ENCODE peak calls at places on chromosomes 6 and 20, in ten cellular contexts. P is neural progenitor cell; T is SJCRH30; Q is psoas muscle; R is hepatocyte; X is adrenal gland; U is fibroblast of lung; Z is iPS DF 6.9; N is colonic mucosa; V is naive thymus-derived CD4-positive, alpha-beta T cell. O is an unnamed sample.

GRCh38 chr20:4135385-4136077 is 120.2 kb upstream of the RNF24 start:
- DNase-seq in P (no peak), T (peak; percentile 51), Q (no peak), R (peak; percentile 91), X (peak; percentile 75), U (peak; percentile 99), Z (no peak), N (peak; percentile 54), V (no peak), O (peak; percentile 97)

GRCh38 chr20:4898845-4899244 is 102.5 kb downstream of the SLC23A2 start:
- DNase-seq in P (no peak), T (no peak), Q (no peak), R (no peak), X (no peak), U (no peak), Z (no peak), N (peak; percentile 29), V (no peak), O (no peak)

GRCh38 chr6:111725446-111726112 is 119.9 kb upstream of the TRAF3IP2 start:
- DNase-seq in P (no peak), T (no peak), Q (no peak), R (no peak), X (no peak), U (peak; percentile 43), Z (no peak), N (no peak), V (no peak), O (no peak)

GRCh38 chr6:77089776-77090175 is 373.5 kb downstream of the HTR1B start:
- DNase-seq in P (no peak), T (no peak), Q (no peak), R (no peak), X (no peak), U (no peak), Z (no peak), N (no peak), V (no peak), O (no peak)

GRCh38 chr20:8322654-8323053 is 190.6 kb downstream of the PLCB1 start:
- DNase-seq in P (no peak), T (no peak), Q (no peak), R (no peak), X (no peak), U (no peak), Z (no peak), N (no peak), V (no peak), O (no peak)

GRCh38 chr6:82129814-82130213 is 117.7 kb downstream of the IBTK start:
- DNase-seq in P (no peak), T (no peak), Q (no peak), R (no peak), X (no peak), U (no peak), Z (no peak), N (no peak), V (no peak), O (no peak)

GRCh38 chr6:71967436-71967835 is 81.1 kb downstream of the RIMS1 start:
- DNase-seq in P (no peak), T (no peak), Q (no peak), R (no peak), X (no peak), U (peak; percentile 72), Z (no peak), N (no peak), V (no peak), O (no peak)

GRCh38 chr6:5366941-5367340 is 105.6 kb downstream of the FARS2 start:
- DNase-seq in P (no peak), T (no peak), Q (no peak), R (no peak), X (no peak), U (no peak), Z (no peak), N (no peak), V (no peak), O (no peak)

GRCh38 chr20:17557675-17558006 is 12.2 kb upstream of the DSTN start:
- DNase-seq in P (no peak), T (peak; percentile 23), Q (no peak), R (peak; percentile 75), X (no peak), U (peak; percentile 92), Z (no peak), N (peak; percentile 44), V (no peak), O (no peak)

GRCh38 chr6:149449831-149450678 is 34.8 kb downstream of the ZC3H12D start:
- DNase-seq in P (no peak), T (no peak), Q (peak; percentile 47), R (no peak), X (no peak), U (no peak), Z (no peak), N (no peak), V (no peak), O (no peak)

GRCh38 chr6:77786935-77787629 is 134.2 kb downstream of the MEI4 start:
- DNase-seq in P (no peak), T (no peak), Q (no peak), R (no peak), X (no peak), U (no peak), Z (no peak), N (no peak), V (no peak), O (no peak)

GRCh38 chr6:2865270-2866182 is 23.9 kb upstream of the SERPINB1 start:
- DNase-seq in P (no peak), T (no peak), Q (no peak), R (no peak), X (no peak), U (peak; percentile 38), Z (no peak), N (no peak), V (no peak), O (no peak)
- H3K27ac ChIP-seq in P (no peak overlapping the region), T (no peak overlapping the region), Q (peak overlapping the region; percentile 47), R (peak overlapping the region; percentile 37), X (peak overlapping the region; percentile 7), U (no peak overlapping the region), Z (no peak overlapping the region), N (no peak overlapping the region), V (no peak overlapping the region), O (no peak overlapping the region)

DNA sequence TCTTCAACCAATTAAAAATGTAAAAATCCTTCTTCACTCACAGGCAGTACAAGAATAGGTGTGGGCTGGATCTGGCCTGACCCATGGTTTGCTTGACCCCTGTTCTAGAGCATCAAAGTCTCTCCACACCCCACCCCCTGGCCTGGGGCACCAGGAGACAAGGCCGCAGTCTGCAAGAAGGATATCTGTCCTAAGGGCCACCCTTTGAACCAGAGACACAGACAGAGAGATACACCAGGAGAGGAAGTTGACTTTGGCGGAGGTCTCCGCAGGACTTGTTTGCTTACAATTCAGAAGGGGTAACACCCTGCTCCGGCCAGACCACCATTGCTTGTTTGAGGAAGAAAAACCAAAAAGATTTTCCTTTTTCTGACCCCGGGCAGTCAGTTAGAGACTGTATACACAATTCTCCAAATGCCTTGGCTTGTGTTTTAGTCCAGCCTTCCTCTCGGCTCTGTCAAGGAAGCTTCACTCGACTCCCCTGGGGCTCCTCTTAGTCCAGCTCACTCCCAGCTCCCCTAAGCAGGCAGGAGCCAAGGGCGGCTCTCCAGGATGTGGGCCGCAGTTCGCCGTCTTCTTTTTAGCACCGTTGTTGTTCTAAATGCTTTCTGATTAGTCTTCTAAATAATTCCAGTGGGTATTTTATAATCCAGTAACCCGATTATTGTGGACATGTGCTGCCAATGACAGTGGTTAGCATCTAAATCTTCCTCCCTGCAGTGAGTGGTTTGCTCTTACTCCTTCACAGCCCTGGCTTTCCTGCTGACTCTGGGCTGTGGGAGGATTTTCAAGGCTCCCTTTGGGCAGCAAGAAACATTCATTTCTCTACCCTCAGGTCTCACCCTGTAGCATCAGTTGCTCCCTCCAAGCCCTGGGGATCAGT is 58.6 kb upstream of the MRPS10 start:
- DNase-seq in P (no peak), T (no peak), Q (peak; percentile 72), R (peak; percentile 33), X (no peak), U (no peak), Z (no peak), N (no peak), V (no peak), O (peak; percentile 60)
- H3K4me1 ChIP-seq in P (no peaks in the 10 kb centered on the region), T (peaks cover 19% of the 10 kb centered on the region), Q (peaks cover 6% of the 10 kb centered on the region), R (peaks cover 49% of the 10 kb centered on the region), X (peaks cover 27% of the 10 kb centered on the region), U (peaks cover 48% of the 10 kb centered on the region), Z (peaks cover 2% of the 10 kb centered on the region), N (peaks cover 19% of the 10 kb centered on the region), V (peaks cover 34% of the 10 kb centered on the region), O (peaks cover 21% of the 10 kb centered on the region)

GRCh38 chr20:49913399-49914047 is 1.8 kb downstream of the SPATA2 start:
- DNase-seq in P (no peak), T (no peak), Q (no peak), R (no peak), X (no peak), U (peak; percentile 32), Z (no peak), N (no peak), V (no peak), O (no peak)
- H3K4me3 ChIP-seq in P (peak overlapping the region; percentile 81), T (no peak overlapping the region), Q (peak overlapping the region; percentile 92), R (no peak overlapping the region), X (no peak overlapping the region), U (no peak overlapping the region), Z (no peak overlapping the region), N (no peak overlapping the region), V (no peak overlapping the region), O (no peak overlapping the region)

GRCh38 chr6:143743256-143744166 is 65.7 kb downstream of the PHACTR2 start:
- DNase-seq in P (peak; percentile 36), T (no peak), Q (no peak), R (peak; percentile 20), X (no peak), U (peak; percentile 34), Z (no peak), N (peak; percentile 46), V (no peak), O (peak; percentile 74)

GRCh38 chr6:143745160-143746133 is 67.7 kb downstream of the PHACTR2 start:
- DNase-seq in P (peak; percentile 65), T (peak; percentile 40), Q (no peak), R (peak; percentile 80), X (peak; percentile 61), U (peak; percentile 88), Z (no peak), N (peak; percentile 77), V (no peak), O (peak; percentile 93)

GRCh38 chr6:143742955-143743255 is 65.1 kb downstream of the PHACTR2 start:
- DNase-seq in P (no peak), T (no peak), Q (no peak), R (no peak), X (no peak), U (no peak), Z (no peak), N (no peak), V (no peak), O (no peak)

GRCh38 chr6:143746202-143747119 is 68.7 kb downstream of the PHACTR2 start:
- DNase-seq in P (no peak), T (no peak), Q (no peak), R (no peak), X (no peak), U (no peak), Z (peak; percentile 79), N (peak; percentile 41), V (no peak), O (no peak)

DNA sequence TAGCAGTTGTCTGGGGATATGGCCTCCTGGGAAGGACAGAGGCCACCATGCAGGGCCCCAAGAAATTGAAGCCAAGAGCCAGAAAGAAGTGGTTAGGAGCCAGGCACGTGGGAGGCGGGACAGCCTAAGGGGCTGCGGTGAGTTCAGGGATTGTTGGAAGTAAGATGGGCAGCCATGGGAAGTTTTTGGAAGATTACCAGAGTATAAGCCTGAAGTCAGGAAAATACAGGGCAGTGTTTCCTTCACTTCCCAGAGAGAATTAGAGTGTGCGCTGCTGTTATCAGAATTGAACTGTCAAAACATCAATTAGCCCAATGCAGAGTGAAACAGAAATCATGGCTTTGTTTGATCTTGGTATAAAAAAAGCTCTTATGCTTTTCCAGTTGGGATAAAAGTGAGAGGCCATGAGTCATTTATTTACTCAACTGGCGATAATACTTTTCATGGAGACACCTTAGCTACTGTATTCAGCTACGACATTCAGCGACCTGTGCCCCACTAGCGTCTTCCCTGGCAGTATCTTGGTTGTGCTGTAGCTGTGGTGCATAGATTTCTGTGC is 66.9 kb downstream of the PHACTR2 start:
- DNase-seq in P (no peak), T (no peak), Q (no peak), R (peak; percentile 34), X (no peak), U (peak; percentile 44), Z (no peak), N (peak; percentile 62), V (no peak), O (no peak)
- H3K27ac ChIP-seq in P (no peak overlapping the region), T (peak overlapping the region; percentile 46), Q (peak overlapping the region; percentile 6), R (peak overlapping the region; percentile 79), X (peak overlapping the region; percentile 49), U (no peak overlapping the region), Z (peak overlapping the region; percentile 79), N (peak overlapping the region; percentile 65), V (no peak overlapping the region), O (peak overlapping the region; percentile 92)

O was measured in SJSA1.